ENCODE peak calls at places on chromosomes 13 and 19, in six cellular contexts. Z is CD8-positive, alpha-beta T cell; Q is activated naive CD8-positive, alpha-beta T cell treated with anti-CD3 and anti-CD28 coated beads for 36 hours; W is right cardiac atrium; X is psoas muscle; O is HTR-8/SVneo. J is an unnamed sample.

GRCh38 chr19:15014579-15014978 is 34.7 kb upstream of the CASP14 start:
- DNase-seq in O (no peak), X (no peak), Z (no peak), Q (no peak), W (no peak), J (peak; percentile 78)

GRCh38 chr13:49214917-49215376 is 5.2 kb upstream of the MLNR start:
- DNase-seq in Z (peak; percentile 23), Q (peak; percentile 28), W (peak; percentile 60), X (no peak), O (no peak), J (no peak)

GRCh38 chr19:10727599-10728250 is 9.8 kb downstream of the DNM2 start:
- DNase-seq in W (peak; percentile 20), O (no peak), Q (no peak), X (no peak), Z (no peak), J (no peak)

GRCh38 chr13:109630281-109630680 is 156.1 kb downstream of the IRS2 start:
- DNase-seq in Q (no peak), X (no peak), Z (no peak), O (no peak), W (no peak), J (no peak)

GRCh38 chr13:109387438-109387837 is 398.9 kb downstream of the IRS2 start:
- DNase-seq in Q (no peak), W (no peak), O (no peak), Z (no peak), X (no peak), J (no peak)

GRCh38 chr13:108475181-108475580 is 154.2 kb upstream of the MYO16 start:
- DNase-seq in Q (no peak), W (no peak), X (no peak), O (no peak), Z (no peak), J (no peak)

GRCh38 chr13:110683203-110683883 is 22.6 kb downstream of the CARS2 start:
- DNase-seq in Z (no peak), X (no peak), O (no peak), Q (no peak), W (no peak), J (no peak)

GRCh38 chr13:101209206-101209893 is 207.0 kb downstream of the NALCN start:
- DNase-seq in W (no peak), X (no peak), Q (no peak), O (no peak), Z (no peak), J (no peak)

GRCh38 chr13:51396352-51396751 is 56.5 kb downstream of the INTS6 start:
- DNase-seq in W (no peak), Z (no peak), O (no peak), Q (no peak), X (no peak), J (no peak)

GRCh38 chr19:3285647-3286176 is 61.3 kb downstream of the CELF5 start:
- DNase-seq in Q (no peak), Z (peak; percentile 56), O (peak; percentile 32), W (no peak), X (peak; percentile 50), J (peak; percentile 99)

J was measured in K562.